ENCODE peak calls at places on chromosomes 4 and X, in five cellular contexts. T is HCT116, H is SK-N-SH, X is H1, S is GM12878. Z is an unnamed sample.

GRCh38 chrX:103878466-103879151 is 46.6 kb upstream of the RAB9B start:
- DNase-seq in T (peak; percentile 35), H (no peak), S (no peak), X (no peak), Z (peak; percentile 24)

GRCh38 chr4:172547724-172548123 is 620.9 kb upstream of the GALNT7 start:
- DNase-seq in T (no peak), S (no peak), H (no peak), X (no peak), Z (no peak)

GRCh38 chrX:131783555-131784338 is 239.4 kb upstream of the STK26 start:
- DNase-seq in X (no peak), S (peak; percentile 90), H (no peak), T (no peak), Z (peak; percentile 92)

GRCh38 chrX:110944793-110945466 is 149.3 kb upstream of the CHRDL1 start:
- DNase-seq in T (no peak), X (peak; percentile 53), H (peak; percentile 58), S (no peak), Z (no peak)

GRCh38 chr4:173217727-173218126 is 49.1 kb downstream of the GALNT7 start:
- DNase-seq in T (no peak), H (no peak), S (no peak), X (no peak), Z (no peak)

GRCh38 chrX:72019487-72019886 is 108.8 kb downstream of the NHSL2 start:
- DNase-seq in T (no peak), S (no peak), X (peak; percentile 6), H (no peak), Z (no peak)

GRCh38 chr4:116878280-116878679 is 207.1 kb downstream of the TRAM1L1 start:
- DNase-seq in X (no peak), S (no peak), H (peak; percentile 2), T (no peak), Z (no peak)

GRCh38 chr4:109846395-109847098 is 1.4 kb upstream of the LRIT3 start:
- DNase-seq in T (no peak), X (no peak), S (no peak), H (no peak), Z (no peak)

GRCh38 chr4:166003811-166004210 is 130.8 kb downstream of the TLL1 start:
- DNase-seq in S (no peak), T (no peak), X (no peak), H (no peak), Z (no peak)

GRCh38 chr4:48047421-48047844 is 30.9 kb downstream of the NIPAL1 start:
- DNase-seq in T (no peak), H (no peak), X (no peak), S (peak; percentile 84), Z (no peak)

GRCh38 chr4:141047228-141047884 is 85.9 kb downstream of the RNF150 start:
- DNase-seq in H (peak; percentile 17), X (no peak), S (no peak), T (no peak), Z (no peak)

GRCh38 chr4:78863991-78864390 is 75.2 kb downstream of the PAQR3 start:
- DNase-seq in H (no peak), T (no peak), S (no peak), X (no peak), Z (no peak)

GRCh38 chr4:112145326-112145819 is at the start of gene FAM241A:
- DNase-seq in T (peak; percentile 54), X (peak; percentile 94), S (no peak), H (peak; percentile 96), Z (no peak)

GRCh38 chr4:8657381-8657776 is 64.8 kb downstream of the CPZ start:
- DNase-seq in H (no peak), S (no peak), T (no peak), X (no peak), Z (no peak)

GRCh38 chrX:153868576-153869472 is 17.1 kb downstream of the L1CAM start:
- DNase-seq in T (no peak), X (no peak), S (no peak), H (no peak), Z (no peak)

GRCh38 chrX:136147320-136147901 is at the start of gene FHL1:
- DNase-seq in X (peak; percentile 50), H (peak; percentile 90), S (no peak), T (no peak), Z (no peak)

GRCh38 chrX:133337250-133337649 is 78.0 kb downstream of the GPC4 start:
- DNase-seq in H (no peak), T (no peak), S (no peak), X (no peak), Z (no peak)

GRCh38 chr4:76055005-76055404 is 19.1 kb upstream of the CXCL11 start:
- DNase-seq in X (no peak), T (no peak), S (peak; percentile 74), H (no peak), Z (no peak)

GRCh38 chrX:119981286-119982070 is 37.9 kb upstream of the NKAP start:
- DNase-seq in T (peak; percentile 42), H (peak; percentile 61), S (no peak), X (peak; percentile 49), Z (peak; percentile 25)

GRCh38 chrX:153423652-153424051 is 12.4 kb downstream of the ZFP92 start:
- DNase-seq in X (no peak), H (no peak), T (no peak), S (no peak), Z (no peak)

GRCh38 chr4:169810325-169811323 is 52.9 kb upstream of the HPF1 start:
- DNase-seq in T (peak; percentile 84), X (no peak), H (peak; percentile 64), S (peak; percentile 8), Z (peak; percentile 39)

GRCh38 chr4:54683616-54684346 is 26.0 kb downstream of the KIT start:
- DNase-seq in S (no peak), H (no peak), T (peak; percentile 37), X (no peak), Z (peak; percentile 13)

GRCh38 chr4:113639311-113639710 is 122.2 kb downstream of the CAMK2D start:
- DNase-seq in H (no peak), T (no peak), X (no peak), S (no peak), Z (no peak)

GRCh38 chr4:38762560-38762959 is 20.2 kb downstream of the TLR10 start:
- DNase-seq in H (no peak), S (no peak), X (no peak), T (no peak), Z (no peak)

GRCh38 chr4:100189820-100190642 is at the start of gene DDIT4L:
- DNase-seq in T (peak; percentile 15), S (no peak), X (peak; percentile 78), H (peak; percentile 72), Z (no peak)

GRCh38 chr4:2246384-2247127 is 4.6 kb upstream of the HAUS3 start:
- DNase-seq in S (no peak), X (peak; percentile 43), T (no peak), H (peak; percentile 21), Z (no peak)
- TF ChIP-seq SIN3A in S (no peak), X (no peak), T (no peak), H (no peak), Z (no peak)

GRCh38 chr4:102757681-102758080 is 3.1 kb downstream of the MANBA start:
- DNase-seq in T (no peak), S (no peak), H (no peak), X (no peak), Z (no peak)
- H3K27ac ChIP-seq in T (no peak overlapping the region), S (peak overlapping the region; percentile 14), H (no peak overlapping the region), X (no peak overlapping the region), Z (no peak overlapping the region)

GRCh38 chr4:151799417-151800030 is 38.7 kb upstream of the GATB start:
- DNase-seq in H (no peak), T (no peak), X (no peak), S (no peak), Z (no peak)

GRCh38 chr4:151798678-151799416 is 38.0 kb upstream of the GATB start:
- DNase-seq in X (no peak), S (peak; percentile 57), T (no peak), H (no peak), Z (no peak)

GRCh38 chr4:151797853-151798252 is 37.0 kb upstream of the GATB start:
- DNase-seq in X (no peak), H (no peak), S (no peak), T (no peak), Z (no peak)

GRCh38 chr4:151804821-151805220 is 44.0 kb upstream of the GATB start:
- DNase-seq in H (no peak), S (no peak), T (no peak), X (no peak), Z (no peak)

DNA sequence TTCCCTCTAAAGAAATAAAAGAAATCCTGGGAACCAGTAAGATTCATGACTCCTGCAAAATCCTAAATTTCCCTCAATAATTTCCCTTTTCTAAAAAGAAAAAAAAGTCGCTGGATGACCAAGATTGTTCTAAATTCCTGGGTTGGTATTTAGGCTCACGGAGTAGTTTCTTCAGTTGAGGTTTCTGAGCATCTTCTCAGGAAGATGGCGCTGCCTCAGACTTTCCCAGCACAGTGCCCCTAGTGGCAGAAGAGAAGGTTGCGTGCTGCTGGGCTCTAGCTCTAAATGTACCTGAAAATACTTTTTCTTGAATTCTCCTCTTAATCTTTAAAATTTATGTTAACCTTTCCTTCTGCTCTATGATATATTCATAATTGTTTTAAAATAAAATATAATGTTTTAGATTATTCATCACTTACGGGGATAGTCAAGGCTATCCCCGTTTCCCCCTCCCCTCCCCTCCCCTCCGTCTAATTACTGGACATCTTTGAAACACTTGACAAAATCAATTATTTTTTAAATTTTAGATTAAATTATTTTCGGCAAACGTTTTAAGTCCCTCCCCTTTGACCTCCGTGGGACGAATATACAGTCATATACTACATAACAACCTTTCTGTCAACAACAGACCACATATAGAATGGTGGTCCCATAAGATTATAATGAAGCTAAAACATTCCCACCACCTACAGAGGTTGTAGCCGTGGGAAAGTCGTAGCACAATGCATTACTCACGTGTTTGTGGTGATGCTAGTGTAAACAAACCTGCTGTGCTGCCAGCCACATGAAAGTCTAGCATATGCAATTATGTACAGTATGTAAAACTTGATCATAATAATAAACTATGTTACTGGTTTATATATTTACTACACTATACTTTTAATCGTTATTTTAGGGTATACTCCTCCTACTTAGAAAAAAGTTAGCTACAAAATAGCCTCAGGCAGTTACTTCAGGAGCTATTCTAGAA is 41.0 kb upstream of the GATB start:
- DNase-seq in X (peak; percentile 74), S (no peak), T (peak; percentile 51), H (peak; percentile 59), Z (peak; percentile 15)
- TF ChIP-seq SIN3A in X (no peak), S (no peak), T (no peak), H (no peak), Z (no peak)

GRCh38 chr4:25712611-25713010 is 57.0 kb downstream of the SLC34A2 start:
- DNase-seq in T (no peak), S (no peak), X (no peak), H (peak; percentile 56), Z (no peak)
- H3K27ac ChIP-seq in T (no peak overlapping the region), S (no peak overlapping the region), X (no peak overlapping the region), H (no peak overlapping the region), Z (no peak overlapping the region)